ENCODE peak calls at places on chromosomes 16 and 17, in four cellular contexts. Z is ACHN, I is brain microvascular endothelial cell, Y is cardiac muscle cell. D is an unnamed sample.

GRCh38 chr17:78706271-78706915 is 75.7 kb downstream of the CYTH1 start:
- DNase-seq in Z (peak; percentile 85), I (peak; percentile 46), Y (no peak), D (no peak)

GRCh38 chr17:17236295-17237025 is 508 bp downstream of the FLCN start:
- DNase-seq in Z (peak; percentile 45), I (peak; percentile 24), Y (peak; percentile 22), D (peak; percentile 61)

GRCh38 chr17:47204722-47205418 is 4.3 kb upstream of the MYL4 start:
- DNase-seq in Z (peak; percentile 60), I (no peak), Y (peak; percentile 30), D (no peak)

GRCh38 chr17:37791434-37791833 is 46.6 kb upstream of the HNF1B start:
- DNase-seq in Z (peak; percentile 78), I (no peak), Y (peak; percentile 23), D (no peak)

GRCh38 chr16:10940501-10941079 is 1.7 kb downstream of the DEXI start:
- DNase-seq in Z (no peak), I (no peak), Y (no peak), D (peak; percentile 52)

GRCh38 chr16:83402160-83402794 is 405.5 kb upstream of the HSBP1 start:
- DNase-seq in Z (no peak), I (no peak), Y (no peak), D (no peak)

GRCh38 chr17:47741109-47741792 is 8.2 kb downstream of the TBX21 start:
- DNase-seq in Z (no peak), I (no peak), Y (no peak), D (no peak)

GRCh38 chr17:44308865-44309264 is 464 bp downstream of the RUNDC3A start:
- DNase-seq in Z (no peak), I (no peak), Y (no peak), D (no peak)

GRCh38 chr16:26688699-26689098 is 378.0 kb upstream of the C16orf82 start:
- DNase-seq in Z (no peak), I (no peak), Y (no peak), D (no peak)

GRCh38 chr17:42819939-42820535 is 4.0 kb downstream of the BECN1 start:
- DNase-seq in Z (peak; percentile 83), I (peak; percentile 61), Y (peak; percentile 67), D (peak; percentile 77)

GRCh38 chr16:47448830-47449575 is 11.9 kb downstream of the ITFG1 start:
- DNase-seq in Z (no peak), I (no peak), Y (no peak), D (no peak)

GRCh38 chr17:42117397-42118125 is 3.6 kb downstream of the KAT2A start:
- DNase-seq in Z (no peak), I (no peak), Y (no peak), D (no peak)

GRCh38 chr16:83949724-83950001 is 3.4 kb upstream of the OSGIN1 start:
- DNase-seq in Z (no peak), I (no peak), Y (no peak), D (no peak)

GRCh38 chr17:57874434-57875108 is 24.7 kb upstream of the MRPS23 start:
- DNase-seq in Z (peak; percentile 95), I (peak; percentile 94), Y (peak; percentile 94), D (no peak)

GRCh38 chr17:27568216-27568615 is 62.8 kb upstream of the LGALS9 start:
- DNase-seq in Z (no peak), I (no peak), Y (no peak), D (no peak)

GRCh38 chr17:17514993-17515920 is 19.1 kb upstream of the RASD1 start:
- DNase-seq in Z (no peak), I (no peak), Y (peak; percentile 64), D (no peak)

GRCh38 chr16:21101631-21102420 is 48.8 kb downstream of the DNAH3 start:
- DNase-seq in Z (peak; percentile 55), I (peak; percentile 18), Y (peak; percentile 53), D (peak; percentile 50)

GRCh38 chr17:65892912-65893377 is 299.0 kb downstream of the CEP112 start:
- DNase-seq in Z (no peak), I (no peak), Y (no peak), D (no peak)

GRCh38 chr16:4561565-4561964 is 5.4 kb downstream of the C16orf96 start:
- DNase-seq in Z (no peak), I (no peak), Y (no peak), D (no peak)

GRCh38 chr17:53668854-53669253 is 153.9 kb upstream of the KIF2B start:
- DNase-seq in Z (no peak), I (no peak), Y (no peak), D (no peak)

GRCh38 chr16:4529085-4530060 is 9.2 kb downstream of the CDIP1 start:
- DNase-seq in Z (no peak), I (peak; percentile 42), Y (peak; percentile 24), D (no peak)

GRCh38 chr17:77319211-77320031 is 178.7 kb downstream of the SEC14L1 start:
- DNase-seq in Z (peak; percentile 89), I (peak; percentile 79), Y (peak; percentile 82), D (peak; percentile 91)